ENCODE peak calls at places on chromosomes 7 and 10, in six cellular contexts. Z, A, J, I, F and H are unnamed samples.

GRCh38 chr10:44397476-44398225 is 12.8 kb upstream of the CXCL12 start:
- DNase-seq in A (no peak), J (no peak), F (no peak), I (no peak), Z (peak; percentile 7), H (no peak)

GRCh38 chr7:158246960-158247673 is 340.5 kb downstream of the PTPRN2 start:
- DNase-seq in J (no peak), I (no peak), F (no peak), Z (no peak), A (no peak), H (no peak)

GRCh38 chr7:74479066-74479781 is 25.5 kb downstream of the GTF2IRD1 start:
- DNase-seq in A (no peak), F (no peak), Z (no peak), I (no peak), J (peak; percentile 26), H (no peak)

GRCh38 chr7:141074162-141074989 is 512 bp downstream of the TMEM178B start:
- DNase-seq in Z (peak; percentile 89), I (no peak), J (peak; percentile 24), F (no peak), A (no peak), H (peak; percentile 10)

GRCh38 chr7:123348700-123349099 is 148.9 kb upstream of the SLC13A1 start:
- DNase-seq in F (no peak), A (no peak), Z (no peak), J (no peak), I (no peak), H (no peak)

GRCh38 chr7:24965831-24966708 is 13.9 kb downstream of the OSBPL3 start:
- DNase-seq in A (no peak), F (no peak), Z (no peak), I (peak; percentile 34), J (no peak), H (peak; percentile 5)

GRCh38 chr7:105678811-105679495 is 97.7 kb upstream of the EFCAB10 start:
- DNase-seq in A (peak; percentile 87), I (peak; percentile 11), Z (no peak), F (peak; percentile 89), J (peak; percentile 56), H (no peak)

GRCh38 chr7:102044984-102045673 is 227.7 kb downstream of the CUX1 start:
- DNase-seq in F (no peak), Z (peak; percentile 87), I (no peak), J (peak; percentile 55), A (peak; percentile 68), H (no peak)

GRCh38 chr7:28729685-28730084 is 228.4 kb downstream of the TRIL start:
- DNase-seq in F (no peak), Z (no peak), J (no peak), I (no peak), A (no peak), H (no peak)

GRCh38 chr10:44925224-44925623 is 14.1 kb downstream of the TMEM72 start:
- DNase-seq in F (no peak), J (no peak), I (no peak), Z (peak; percentile 76), A (no peak), H (no peak)

GRCh38 chr7:159197066-159197975 is 52.7 kb upstream of the VIPR2 start:
- DNase-seq in J (no peak), Z (no peak), F (no peak), A (no peak), I (no peak), H (peak; percentile 30)

GRCh38 chr7:108368466-108368865 is 87.8 kb downstream of the NRCAM start:
- DNase-seq in F (no peak), Z (no peak), A (no peak), J (no peak), I (no peak), H (no peak)

GRCh38 chr7:2965745-2966270 is 77.9 kb downstream of the CARD11 start:
- DNase-seq in Z (no peak), F (no peak), I (no peak), A (no peak), J (no peak), H (no peak)

GRCh38 chr10:124693801-124694416 is 50.3 kb downstream of the FAM53B start:
- DNase-seq in Z (no peak), J (peak; percentile 66), I (no peak), F (no peak), A (no peak), H (no peak)

GRCh38 chr10:67606572-67606971 is 89.4 kb downstream of the CTNNA3 start:
- DNase-seq in A (no peak), Z (no peak), J (no peak), I (no peak), F (no peak), H (no peak)

GRCh38 chr7:16644987-16645592 is 464 bp downstream of the ANKMY2 start:
- DNase-seq in F (no peak), A (no peak), Z (no peak), J (peak; percentile 34), I (no peak), H (peak; percentile 1)

GRCh38 chr10:97428572-97428981 is 2.6 kb downstream of the PGAM1 start:
- DNase-seq in J (no peak), I (no peak), F (peak; percentile 78), Z (no peak), A (no peak), H (no peak)

GRCh38 chr10:54985732-54986131 is 184.7 kb upstream of the PCDH15 start:
- DNase-seq in A (no peak), I (no peak), Z (no peak), J (no peak), F (peak; percentile 5), H (no peak)

GRCh38 chr7:116636997-116637396 is 35.0 kb upstream of the MET start:
- DNase-seq in A (no peak), I (no peak), J (no peak), Z (no peak), F (no peak), H (no peak)

GRCh38 chr7:74655324-74655723 is 2.2 kb upstream of the GTF2I start:
- DNase-seq in Z (no peak), I (no peak), A (no peak), J (no peak), F (no peak), H (no peak)

GRCh38 chr7:121020652-121021051 is 32.1 kb downstream of the CPED1 start:
- DNase-seq in I (no peak), J (no peak), Z (no peak), A (no peak), F (peak; percentile 66), H (no peak)

GRCh38 chr7:138459300-138460175 is 521 bp upstream of the TRIM24 start:
- DNase-seq in F (peak; percentile 96), J (peak; percentile 99), I (peak; percentile 96), Z (no peak), A (peak; percentile 98), H (peak; percentile 98)

GRCh38 chr7:15685358-15686181 is 913 bp downstream of the MEOX2 start:
- DNase-seq in Z (peak; percentile 68), F (no peak), I (no peak), J (no peak), A (peak; percentile 79), H (no peak)

GRCh38 chr10:130141460-130141859 is 5.3 kb downstream of the GLRX3 start:
- DNase-seq in I (no peak), J (no peak), F (no peak), Z (no peak), A (no peak), H (no peak)

GRCh38 chr7:1409555-1409954 is 49.7 kb downstream of the MICALL2 start:
- DNase-seq in J (no peak), F (no peak), Z (no peak), A (no peak), I (no peak), H (no peak)

GRCh38 chr10:34757933-34758332 is 57.2 kb downstream of the PARD3 start:
- DNase-seq in J (no peak), F (no peak), I (no peak), A (no peak), Z (no peak), H (no peak)

GRCh38 chr7:56287429-56288138 is 171.4 kb upstream of the NUPR2 start:
- DNase-seq in I (no peak), F (no peak), A (no peak), Z (peak; percentile 44), J (peak; percentile 15), H (no peak)